ENCODE peak calls at places on chromosomes 3 and 15, in four cellular contexts. G, S, V and T are unnamed samples.

GRCh38 chr15:73305331-73306211 is 63.2 kb downstream of the HCN4 start:
- DNase-seq in V (no peak), S (peak; percentile 65), G (peak; percentile 61), T (no peak)

GRCh38 chr3:43248194-43248593 is 38.1 kb upstream of the SNRK start:
- DNase-seq in S (no peak), V (no peak), G (no peak), T (no peak)

GRCh38 chr3:103295974-103296570 is 861.3 kb downstream of the ZPLD1 start:
- DNase-seq in S (peak; percentile 33), G (peak; percentile 19), V (no peak), T (no peak)

GRCh38 chr15:84715442-84716035 is 400 bp downstream of the SEC11A start:
- DNase-seq in G (no peak), V (no peak), S (peak; percentile 28), T (peak; percentile 52)

GRCh38 chr15:58522865-58523264 is 91.1 kb downstream of the LIPC start:
- DNase-seq in G (no peak), S (no peak), V (no peak), T (peak; percentile 28)

GRCh38 chr3:113234688-113235260 is 23.4 kb downstream of the BOC start:
- DNase-seq in V (no peak), G (no peak), S (peak; percentile 38), T (no peak)

GRCh38 chr15:88704791-88705768 is 66.3 kb downstream of the ISG20 start:
- DNase-seq in V (no peak), S (no peak), G (no peak), T (no peak)

GRCh38 chr3:169945313-169945712 is 21.3 kb upstream of the SEC62 start:
- DNase-seq in S (no peak), G (no peak), V (no peak), T (peak; percentile 81)

GRCh38 chr3:150409527-150410310 is 1.6 kb downstream of the TSC22D2 start:
- DNase-seq in S (peak; percentile 60), V (peak; percentile 34), G (no peak), T (peak; percentile 84)

GRCh38 chr15:58401276-58401675 is 30.5 kb upstream of the LIPC start:
- DNase-seq in V (no peak), G (no peak), S (no peak), T (no peak)

GRCh38 chr3:164465172-164465571 is 613.1 kb downstream of the SI start:
- DNase-seq in S (peak; percentile 1), G (no peak), V (no peak), T (no peak)

GRCh38 chr3:20563236-20563635 is 377.2 kb upstream of the SGO1 start:
- DNase-seq in S (no peak), G (no peak), V (no peak), T (no peak)
- TF ChIP-seq POLR2A in S (no peak), G (no peak), V (no peak), T (no peak)

GRCh38 chr3:14410501-14411165 is 8.2 kb downstream of the SLC6A6 start:
- DNase-seq in G (no peak), V (no peak), S (peak; percentile 92), T (no peak)
- TF ChIP-seq POLR2A in G (no peak), V (no peak), S (no peak), T (no peak)

DNA sequence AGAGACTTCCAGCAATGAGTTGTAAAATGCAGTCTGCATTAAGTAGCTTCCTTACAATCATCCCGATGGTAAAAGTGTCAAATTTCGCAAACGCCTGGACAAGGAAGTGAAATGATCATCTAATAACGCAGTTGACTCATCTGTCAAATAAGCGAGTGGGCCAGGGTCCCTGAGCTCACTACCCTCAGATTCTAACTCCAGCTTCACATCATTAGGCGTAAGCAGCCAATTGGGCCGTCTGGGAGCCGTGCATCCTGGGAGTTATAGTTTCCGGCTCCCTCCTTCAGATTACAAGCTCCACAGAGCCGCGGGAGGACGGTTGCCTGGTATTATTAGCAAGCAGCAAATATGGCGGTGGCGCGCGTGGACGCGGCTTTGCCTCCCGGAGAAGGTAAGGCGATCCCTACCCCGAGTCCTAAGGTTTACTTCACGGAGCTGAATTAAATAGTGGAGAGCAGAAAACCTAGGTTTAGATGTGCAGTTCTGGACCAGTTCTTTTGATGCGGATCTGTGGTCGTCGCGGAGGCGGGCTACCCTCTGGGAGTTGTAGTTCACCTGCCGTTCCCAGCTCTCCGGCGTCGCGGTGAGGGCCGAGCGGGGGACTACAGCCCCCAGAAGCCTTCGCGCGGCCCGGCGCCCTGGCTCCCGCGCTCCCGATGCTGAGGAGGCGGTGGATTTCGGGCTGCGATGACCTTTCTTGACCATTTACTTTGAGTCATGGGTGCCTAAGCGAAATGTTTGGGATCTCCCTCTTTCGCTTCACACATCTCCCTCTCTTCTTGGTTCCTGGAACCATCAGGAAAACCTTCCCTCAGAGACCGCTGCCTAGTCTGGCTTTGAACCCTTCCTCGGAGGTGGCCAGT is at the start of gene CEP97:
- DNase-seq in S (peak; percentile 90), V (peak; percentile 48), G (peak; percentile 87), T (peak; percentile 93)
- TF ChIP-seq POLR2A in S (no peak), V (peak; percentile 60), G (peak; percentile 54), T (no peak)

GRCh38 chr15:38251726-38252480 is 733 bp upstream of the SPRED1 start:
- DNase-seq in G (peak; percentile 96), S (peak; percentile 99), V (peak; percentile 37), T (peak; percentile 90)
- TF ChIP-seq POLR2A in G (peak; percentile 53), S (peak; percentile 83), V (no peak), T (peak; percentile 55)

GRCh38 chr15:63972801-63973200 is 73.5 kb downstream of the DAPK2 start:
- DNase-seq in G (no peak), V (no peak), S (no peak), T (no peak)
- TF ChIP-seq POLR2A in G (no peak), V (no peak), S (no peak), T (no peak)

GRCh38 chr15:75368689-75369239 is 357 bp upstream of the MAN2C1 start:
- DNase-seq in S (peak; percentile 17), V (peak; percentile 30), G (no peak), T (no peak)

GRCh38 chr15:75369897-75370581 is 1.6 kb upstream of the MAN2C1 start:
- DNase-seq in S (no peak), V (no peak), G (no peak), T (no peak)

GRCh38 chr15:75367406-75367912 is 948 bp downstream of the MAN2C1 start:
- DNase-seq in G (no peak), S (no peak), V (no peak), T (no peak)

GRCh38 chr15:75366163-75366562 is 2.2 kb downstream of the MAN2C1 start:
- DNase-seq in V (no peak), G (no peak), S (no peak), T (no peak)

DNA sequence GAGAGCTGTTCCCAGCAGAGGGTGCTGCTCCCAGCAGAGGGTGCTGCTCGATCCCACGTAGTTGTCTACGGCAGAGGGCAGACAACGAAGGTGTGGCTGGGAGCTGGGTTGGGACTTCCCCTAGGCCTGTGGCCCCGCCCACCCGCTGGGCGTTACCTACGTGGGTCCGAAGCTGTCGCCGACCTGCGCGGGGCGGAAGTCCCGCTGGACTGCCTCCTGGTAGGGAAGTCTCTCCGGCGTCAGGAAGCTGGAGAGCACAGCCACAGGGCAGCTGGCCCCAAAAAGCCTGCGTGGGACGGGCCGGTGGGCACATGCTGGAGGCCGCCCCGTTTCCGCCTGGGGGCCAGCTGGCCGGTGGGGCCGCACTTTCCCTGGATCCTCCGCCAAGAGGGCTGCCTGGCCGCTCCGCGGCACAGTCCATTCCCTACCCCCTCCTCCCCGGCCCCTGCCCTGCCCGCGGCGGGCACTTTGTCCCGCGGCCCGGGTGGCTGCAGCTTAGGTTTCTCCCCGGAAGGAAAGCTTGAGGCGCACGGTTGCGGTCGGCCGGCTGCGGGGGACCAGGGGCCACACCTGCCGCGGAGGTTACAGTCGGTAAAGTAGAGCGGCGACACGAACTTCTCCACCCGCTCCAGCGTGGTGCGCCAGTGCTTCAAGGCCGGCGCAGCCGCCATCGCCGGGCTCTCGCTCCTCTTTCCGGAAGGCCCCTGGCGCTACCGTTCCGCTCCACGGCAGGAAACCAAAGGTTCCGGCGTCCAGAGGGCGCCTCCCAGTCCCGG is at the start of gene MAN2C1:
- DNase-seq in G (peak; percentile 97), V (peak; percentile 91), S (peak; percentile 94), T (peak; percentile 98)
- TF ChIP-seq POLR2A in G (peak; percentile 92), V (peak; percentile 93), S (peak; percentile 92), T (peak; percentile 96)

DNA sequence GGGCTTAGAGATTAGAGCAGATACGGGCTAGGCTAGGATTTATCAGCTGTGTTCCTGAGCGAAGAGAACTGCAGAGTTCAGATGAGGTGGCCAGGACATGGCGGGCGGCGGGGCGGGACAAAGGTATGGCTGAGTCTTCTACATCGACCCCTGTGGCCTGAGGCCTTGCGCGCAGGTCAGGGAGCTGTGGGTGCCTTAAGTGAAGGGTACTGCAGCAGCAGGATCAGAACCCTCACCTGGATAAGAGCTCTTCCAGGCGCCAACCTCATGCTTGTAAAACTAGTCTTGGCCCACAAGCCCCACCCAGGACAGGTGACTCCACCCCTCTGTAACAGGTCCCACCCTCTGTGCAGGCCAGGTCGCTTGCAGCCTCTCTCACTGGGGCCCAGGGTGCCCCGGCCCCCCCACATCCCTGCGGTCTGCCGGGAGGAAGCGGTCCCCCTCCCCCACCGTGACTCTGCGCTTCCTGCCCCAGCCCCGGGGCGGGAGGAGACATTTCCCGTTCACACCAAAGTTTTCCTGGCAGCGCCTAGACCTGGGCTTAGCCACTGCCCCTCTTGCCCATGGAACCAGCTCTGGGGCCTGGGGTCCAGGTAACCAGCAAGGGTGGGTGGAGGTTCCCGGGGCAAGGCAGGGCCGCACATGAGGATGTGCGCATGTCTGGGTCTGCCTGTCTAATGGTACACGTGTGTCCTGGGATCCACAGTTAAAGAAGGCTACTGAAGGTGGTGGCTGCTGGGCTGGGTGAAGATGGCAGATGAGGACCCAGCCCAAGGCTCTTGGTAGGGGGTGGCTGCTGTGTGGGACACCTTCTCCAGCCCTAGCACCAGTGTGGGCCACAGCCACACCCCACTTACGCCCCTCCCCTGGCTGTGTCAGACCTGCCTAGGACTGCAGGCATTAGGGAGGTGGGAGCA is 8.3 kb downstream of the NBEAL2 start:
- DNase-seq in G (no peak), S (no peak), V (peak; percentile 94), T (peak; percentile 70)
- TF ChIP-seq POLR2A in G (no peak), S (no peak), V (no peak), T (no peak)

GRCh38 chr15:32642667-32643425 is 1.3 kb downstream of the SCG5 start:
- DNase-seq in S (peak; percentile 58), G (no peak), V (no peak), T (no peak)

GRCh38 chr15:32643907-32644445 is 2.5 kb downstream of the SCG5 start:
- DNase-seq in G (no peak), V (no peak), S (peak; percentile 66), T (no peak)

GRCh38 chr15:32636908-32637567 is 4.5 kb upstream of the SCG5 start:
- DNase-seq in V (no peak), G (no peak), S (no peak), T (no peak)

GRCh38 chr15:32637704-32638103 is 3.8 kb upstream of the SCG5 start:
- DNase-seq in S (no peak), V (no peak), G (no peak), T (no peak)

GRCh38 chr15:32641517-32642059 is at the start of gene SCG5:
- DNase-seq in V (no peak), S (peak; percentile 49), G (no peak), T (peak; percentile 55)
- TF ChIP-seq POLR2A in V (no peak), S (no peak), G (no peak), T (no peak)